ENCODE peak calls at places on chromosome 13, in ten cellular contexts. O is GM12878, K is right lobe of liver, H is H1, Q is A549, T is body of pancreas, J is heart left ventricle, A is ovary, D is uterus, I is suprapubic skin. V is an unnamed sample. For H3K4me1, the result is how much of the 10 kb centered on the place peaks cover.

GRCh38 chr13:45328661-45329105 is 12.3 kb downstream of the TPT1 start:
- DNase-seq in O (no peak), K (no peak), H (no peak), Q (no peak), T (no peak), J (no peak), A (no peak), D (no peak), I (no peak), V (no peak)

GRCh38 chr13:93547886-93548285 is 321.3 kb downstream of the GPC6 start:
- DNase-seq in O (no peak), K (no peak), H (no peak), Q (no peak), T (no peak), J (no peak), A (no peak), D (no peak), I (no peak), V (no peak)

GRCh38 chr13:24502567-24503375 is 9.8 kb downstream of the PARP4 start:
- DNase-seq in O (no peak), K (peak), H (no peak), Q (peak), T (no peak), J (peak), A (no peak), D (no peak), I (no peak), V (no peak)

GRCh38 chr13:101942038-101942437 is 459.8 kb downstream of the FGF14 start:
- DNase-seq in O (no peak), K (no peak), H (no peak), Q (peak), T (no peak), J (no peak), A (no peak), D (peak), I (no peak), V (no peak)

GRCh38 chr13:34458756-34459462 is 483.2 kb upstream of the NBEA start:
- DNase-seq in O (no peak), K (no peak), H (no peak), Q (no peak), T (no peak), J (peak), A (no peak), D (peak), I (no peak), V (no peak)

GRCh38 chr13:99988469-99989375 is 7.1 kb downstream of the ZIC2 start:
- DNase-seq in O (no peak), K (no peak), H (peak), Q (no peak), T (no peak), J (no peak), A (no peak), D (no peak), I (no peak), V (peak)

GRCh38 chr13:72390909-72391308 is 336.5 kb downstream of the MZT1 start:
- DNase-seq in O (no peak), K (no peak), H (no peak), Q (no peak), T (no peak), J (no peak), A (no peak), D (no peak), I (no peak), V (no peak)

GRCh38 chr13:71485913-71486312 is 381.1 kb downstream of the DACH1 start:
- DNase-seq in O (no peak), K (no peak), H (no peak), Q (no peak), T (no peak), J (no peak), A (no peak), D (no peak), I (no peak), V (no peak)

GRCh38 chr13:27607125-27607524 is 13.2 kb downstream of the LNX2 start:
- DNase-seq in O (no peak), K (no peak), H (no peak), Q (no peak), T (no peak), J (no peak), A (no peak), D (no peak), I (no peak), V (peak)

GRCh38 chr13:89401209-89401810 is 1730.1 kb downstream of the SLITRK5 start:
- DNase-seq in O (no peak), K (no peak), H (no peak), Q (no peak), T (no peak), J (no peak), A (no peak), D (no peak), I (no peak), V (no peak)

GRCh38 chr13:42422681-42423080 is 150.7 kb downstream of the AKAP11 start:
- DNase-seq in O (no peak), K (no peak), H (no peak), Q (no peak), T (no peak), J (no peak), A (no peak), D (no peak), I (no peak), V (no peak)

GRCh38 chr13:21149568-21149967 is 26.8 kb downstream of the SKA3 start:
- DNase-seq in O (no peak), K (no peak), H (no peak), Q (no peak), T (no peak), J (no peak), A (no peak), D (no peak), I (no peak), V (no peak)

GRCh38 chr13:51728972-51729371 is 75.0 kb downstream of the DHRS12 start:
- DNase-seq in O (no peak), K (no peak), H (no peak), Q (no peak), T (no peak), J (no peak), A (no peak), D (no peak), I (no peak), V (no peak)
- H3K4me1 ChIP-seq in O (under half), K (half or more), H (under half), Q (half or more), T (half or more), J (under half), A (under half), D (under half), I (half or more), V (under half)

DNA sequence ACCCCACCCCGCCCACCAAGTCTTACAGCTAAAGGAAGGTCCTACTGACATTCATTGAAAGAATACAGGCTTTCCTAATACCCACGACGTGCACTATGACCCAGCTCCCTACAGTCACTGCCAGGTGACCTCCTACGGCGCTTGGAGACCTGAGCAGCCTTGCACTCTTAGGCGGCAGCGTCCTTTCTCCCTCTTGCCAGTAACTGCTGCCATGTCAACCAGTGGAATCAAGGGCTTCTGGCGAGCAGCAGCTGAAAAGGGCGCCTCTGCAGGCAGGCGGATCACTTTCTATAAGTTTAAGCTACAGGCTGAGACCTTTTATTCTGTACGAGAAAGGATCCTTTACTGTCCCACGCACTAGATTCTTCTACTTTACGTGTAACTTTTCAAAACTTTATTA is 2.0 kb downstream of the KCTD12 start:
- DNase-seq in O (no peak), K (peak), H (no peak), Q (no peak), T (peak), J (peak), A (peak), D (peak), I (no peak), V (no peak)
- TF ChIP-seq CTCF in O (no peak), K (no peak), H (peak), Q (no peak), T (no peak), J (peak), A (no peak), D (peak), I (peak), V (no peak)

GRCh38 chr13:91356919-91357612 is 9.6 kb downstream of the MIR17HG start:
- DNase-seq in O (no peak), K (no peak), H (no peak), Q (no peak), T (no peak), J (no peak), A (no peak), D (no peak), I (no peak), V (no peak)

GRCh38 chr13:91355826-91356710 is 8.6 kb downstream of the MIR17HG start:
- DNase-seq in O (no peak), K (no peak), H (no peak), Q (no peak), T (no peak), J (no peak), A (no peak), D (no peak), I (no peak), V (no peak)

GRCh38 chr13:91358384-91358776 is 10.9 kb downstream of the MIR17HG start:
- DNase-seq in O (no peak), K (peak), H (no peak), Q (no peak), T (no peak), J (no peak), A (no peak), D (no peak), I (no peak), V (no peak)

GRCh38 chr13:91359071-91359470 is 11.6 kb downstream of the MIR17HG start:
- DNase-seq in O (no peak), K (no peak), H (no peak), Q (no peak), T (no peak), J (no peak), A (no peak), D (no peak), I (no peak), V (no peak)

GRCh38 chr13:91357613-91358383 is 10.3 kb downstream of the MIR17HG start:
- DNase-seq in O (no peak), K (no peak), H (no peak), Q (no peak), T (no peak), J (no peak), A (no peak), D (no peak), I (no peak), V (no peak)
- TF ChIP-seq POLR2A in O (no peak), K (no peak), H (peak), Q (no peak), T (no peak), J (no peak), A (no peak), D (no peak), I (no peak), V (no peak)

GRCh38 chr13:25905411-25906010 is 146.3 kb downstream of the SHISA2 start:
- DNase-seq in O (no peak), K (no peak), H (no peak), Q (no peak), T (no peak), J (no peak), A (no peak), D (peak), I (no peak), V (no peak)

GRCh38 chr13:25901460-25902376 is 150.1 kb downstream of the SHISA2 start:
- DNase-seq in O (peak), K (no peak), H (no peak), Q (no peak), T (no peak), J (no peak), A (no peak), D (no peak), I (no peak), V (no peak)

GRCh38 chr13:25902946-25903345 is 148.9 kb downstream of the SHISA2 start:
- DNase-seq in O (peak), K (no peak), H (no peak), Q (no peak), T (no peak), J (no peak), A (no peak), D (no peak), I (no peak), V (no peak)

GRCh38 chr13:25906211-25906661 is 145.6 kb downstream of the SHISA2 start:
- DNase-seq in O (no peak), K (no peak), H (no peak), Q (no peak), T (no peak), J (no peak), A (no peak), D (no peak), I (no peak), V (no peak)

DNA sequence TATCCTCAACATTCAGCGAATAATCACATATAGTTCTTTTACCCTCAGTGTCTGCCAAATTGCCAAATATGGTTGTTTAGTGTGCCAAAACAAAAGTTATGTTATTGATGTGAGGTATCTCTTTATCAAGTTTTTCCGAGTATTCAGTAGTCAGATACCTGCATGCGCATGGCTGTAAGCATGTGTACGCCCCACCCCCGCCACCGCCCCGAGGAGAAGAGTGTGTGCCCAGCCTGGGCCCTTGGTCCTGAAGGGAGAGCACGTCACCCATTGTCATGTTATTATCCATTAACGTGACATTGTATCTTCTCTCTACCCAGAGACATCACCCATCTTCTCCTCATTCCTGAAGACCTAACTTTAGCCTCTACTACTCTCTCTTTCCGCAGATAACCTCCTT is 147.0 kb downstream of the SHISA2 start:
- DNase-seq in O (no peak), K (no peak), H (no peak), Q (no peak), T (no peak), J (no peak), A (no peak), D (no peak), I (no peak), V (peak)
- H3K4me1 ChIP-seq in O (under half), K (under half), H (under half), Q (under half), T (under half), J (under half), A (under half), D (under half), I (under half), V (under half)

DNA sequence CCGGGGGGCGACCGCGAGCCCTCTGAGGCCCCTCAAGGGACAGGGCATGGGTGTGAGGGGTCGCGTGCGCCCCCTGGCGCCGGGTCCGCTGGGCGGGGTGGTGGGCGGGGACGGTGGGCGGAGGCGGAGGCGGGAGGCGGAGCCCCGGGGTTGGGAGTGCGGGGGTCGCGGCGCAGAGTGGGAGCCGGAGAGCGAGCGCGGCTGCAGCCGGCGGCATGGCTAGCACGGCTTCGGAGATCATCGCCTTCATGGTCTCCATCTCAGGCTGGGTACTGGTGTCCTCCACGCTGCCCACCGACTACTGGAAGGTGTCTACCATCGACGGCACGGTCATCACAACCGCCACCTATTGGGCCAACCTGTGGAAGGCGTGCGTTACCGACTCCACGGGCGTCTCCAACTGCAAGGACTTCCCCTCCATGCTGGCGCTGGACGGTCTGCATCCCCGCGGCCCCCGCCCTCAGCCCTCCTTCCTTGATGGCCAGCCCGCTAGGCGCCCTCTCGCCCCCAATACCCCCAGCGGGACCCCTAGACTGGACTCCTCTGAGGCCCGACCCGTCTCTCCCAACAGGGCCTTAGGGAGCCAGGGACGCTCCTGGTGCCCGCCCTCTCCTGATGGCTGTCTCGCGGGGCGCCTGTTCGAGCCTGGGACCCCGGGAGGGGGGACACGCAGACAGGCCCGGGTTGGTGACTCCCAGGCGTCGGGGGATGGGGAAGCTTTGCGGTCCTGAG is at the start of gene CLDN10:
- DNase-seq in O (no peak), K (no peak), H (peak), Q (no peak), T (peak), J (no peak), A (no peak), D (no peak), I (no peak), V (peak)
- TF ChIP-seq CTCF in O (no peak), K (no peak), H (peak), Q (peak), T (peak), J (no peak), A (no peak), D (no peak), I (no peak), V (no peak)

GRCh38 chr13:111319521-111319920 is 921 bp upstream of the TEX29 start:
- DNase-seq in O (no peak), K (no peak), H (no peak), Q (no peak), T (no peak), J (no peak), A (no peak), D (no peak), I (no peak), V (no peak)

GRCh38 chr13:111317571-111318360 is 2.7 kb upstream of the TEX29 start:
- DNase-seq in O (no peak), K (no peak), H (no peak), Q (no peak), T (no peak), J (no peak), A (no peak), D (no peak), I (no peak), V (no peak)

GRCh38 chr13:111319998-111320911 is at the start of gene TEX29:
- DNase-seq in O (no peak), K (no peak), H (peak), Q (no peak), T (no peak), J (no peak), A (no peak), D (no peak), I (no peak), V (no peak)

GRCh38 chr13:111317042-111317550 is 3.3 kb upstream of the TEX29 start:
- DNase-seq in O (no peak), K (no peak), H (no peak), Q (no peak), T (no peak), J (no peak), A (no peak), D (no peak), I (no peak), V (no peak)

GRCh38 chr13:111318396-111318795 is 2.0 kb upstream of the TEX29 start:
- DNase-seq in O (no peak), K (no peak), H (peak), Q (no peak), T (no peak), J (no peak), A (no peak), D (no peak), I (no peak), V (no peak)
- TF ChIP-seq POLR2A in O (no peak), K (no peak), H (no peak), Q (no peak), T (no peak), J (no peak), A (no peak), D (no peak), I (no peak), V (no peak)

DNA sequence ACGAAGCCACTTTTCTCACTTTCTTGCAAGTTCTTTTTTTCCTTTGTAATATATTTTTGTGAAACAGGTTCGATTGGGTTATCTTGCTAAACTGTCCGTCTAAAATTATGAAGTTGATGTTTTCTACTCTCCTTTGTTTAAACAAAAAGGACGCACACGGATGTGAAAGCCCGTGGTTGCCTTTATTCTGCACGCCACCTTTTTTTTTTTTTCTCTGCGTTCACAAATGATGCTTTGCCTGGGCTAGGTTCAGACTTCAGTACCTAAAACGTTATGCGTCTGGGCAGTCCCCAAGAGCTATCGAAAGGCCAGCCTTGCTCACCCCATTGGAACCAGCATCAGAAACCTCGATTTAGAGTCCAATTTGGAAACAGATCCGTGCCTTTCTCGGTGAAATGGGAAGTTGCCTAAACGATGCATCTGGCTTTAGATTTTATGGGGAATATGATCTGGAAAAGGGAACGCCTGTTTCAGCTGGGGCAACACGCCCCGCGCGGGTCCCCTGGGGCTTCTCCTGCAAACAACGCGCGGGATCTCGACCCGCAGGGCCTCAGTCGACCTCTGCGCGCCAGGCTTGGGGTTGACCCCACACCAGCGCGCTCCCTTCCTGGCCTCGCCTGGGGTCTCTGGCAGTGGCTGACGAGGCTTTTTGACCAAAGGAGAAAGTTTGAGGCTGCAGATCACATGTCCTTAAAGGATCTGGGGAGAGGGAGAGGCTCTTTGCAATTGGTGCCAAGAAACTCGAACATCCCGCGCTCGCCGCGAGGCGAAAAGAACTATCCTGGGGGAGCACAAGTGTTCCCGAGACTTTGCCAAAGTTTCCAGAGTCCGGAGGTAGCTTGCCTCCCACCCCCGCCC is 114.0 kb downstream of the KCNRG start:
- DNase-seq in O (no peak), K (no peak), H (peak), Q (no peak), T (no peak), J (peak), A (no peak), D (peak), I (no peak), V (no peak)
- H3K4me1 ChIP-seq in O (half or more), K (under half), H (under half), Q (under half), T (under half), J (under half), A (under half), D (under half), I (half or more), V (under half)